ENCODE peak calls at places on chromosomes 6 and 20, in nine cellular contexts. One of them, this sample, is unnamed.

GRCh38 chr6:104396077-104396476 is 463.6 kb downstream of the HACE1 start:
- DNase-seq in lung: no peak
- DNase-seq in CD4-positive, alpha-beta T cell: no peak
- DNase-seq in germinal center: no peak
- DNase-seq in GM20000: no peak
- DNase-seq in GM12891: no peak
- DNase-seq in EL: no peak
- DNase-seq in NAMALWA: peak
- DNase-seq in SK-N-MC: no peak
- DNase-seq in this sample: no peak

GRCh38 chr6:169955796-169956493 is 204.5 kb downstream of the ERMARD start:
- DNase-seq in lung: no peak
- DNase-seq in CD4-positive, alpha-beta T cell: no peak
- DNase-seq in germinal center: no peak
- DNase-seq in GM20000: no peak
- DNase-seq in GM12891: no peak
- DNase-seq in EL: no peak
- DNase-seq in NAMALWA: no peak
- DNase-seq in SK-N-MC: no peak
- DNase-seq in this sample: no peak

GRCh38 chr20:21027569-21027968 is 78.6 kb downstream of the LINC00237 start:
- DNase-seq in lung: no peak
- DNase-seq in CD4-positive, alpha-beta T cell: no peak
- DNase-seq in germinal center: no peak
- DNase-seq in GM20000: no peak
- DNase-seq in GM12891: no peak
- DNase-seq in EL: peak
- DNase-seq in NAMALWA: peak
- DNase-seq in SK-N-MC: no peak
- DNase-seq in this sample: peak

GRCh38 chr6:113664909-113665308 is 192.2 kb upstream of the MARCKS start:
- DNase-seq in lung: no peak
- DNase-seq in CD4-positive, alpha-beta T cell: no peak
- DNase-seq in germinal center: no peak
- DNase-seq in GM20000: no peak
- DNase-seq in GM12891: no peak
- DNase-seq in EL: no peak
- DNase-seq in NAMALWA: no peak
- DNase-seq in SK-N-MC: no peak
- DNase-seq in this sample: no peak

GRCh38 chr6:116101298-116101718 is 655 bp downstream of the NT5DC1 start:
- DNase-seq in lung: peak
- DNase-seq in CD4-positive, alpha-beta T cell: no peak
- DNase-seq in germinal center: no peak
- DNase-seq in GM20000: no peak
- DNase-seq in GM12891: no peak
- DNase-seq in EL: no peak
- DNase-seq in NAMALWA: no peak
- DNase-seq in SK-N-MC: no peak
- DNase-seq in this sample: no peak

GRCh38 chr20:1376007-1376406 is 16.8 kb downstream of the FKBP1A start:
- DNase-seq in lung: no peak
- DNase-seq in CD4-positive, alpha-beta T cell: no peak
- DNase-seq in germinal center: no peak
- DNase-seq in GM20000: no peak
- DNase-seq in GM12891: no peak
- DNase-seq in EL: no peak
- DNase-seq in NAMALWA: no peak
- DNase-seq in SK-N-MC: no peak
- DNase-seq in this sample: no peak

GRCh38 chr6:138970856-138971425 is 17.1 kb downstream of the REPS1 start:
- DNase-seq in lung: no peak
- DNase-seq in CD4-positive, alpha-beta T cell: no peak
- DNase-seq in germinal center: no peak
- DNase-seq in GM20000: no peak
- DNase-seq in GM12891: no peak
- DNase-seq in EL: peak
- DNase-seq in NAMALWA: no peak
- DNase-seq in SK-N-MC: no peak
- DNase-seq in this sample: peak

GRCh38 chr6:155248021-155249001 is 15.5 kb upstream of the CLDN20 start:
- DNase-seq in lung: peak
- DNase-seq in CD4-positive, alpha-beta T cell: no peak
- DNase-seq in germinal center: peak
- DNase-seq in GM20000: peak
- DNase-seq in GM12891: peak
- DNase-seq in EL: peak
- DNase-seq in NAMALWA: peak
- DNase-seq in SK-N-MC: no peak
- DNase-seq in this sample: peak

GRCh38 chr6:81086931-81087330 is 665.5 kb downstream of the TENT5A start:
- DNase-seq in lung: no peak
- DNase-seq in CD4-positive, alpha-beta T cell: no peak
- DNase-seq in germinal center: no peak
- DNase-seq in GM20000: no peak
- DNase-seq in GM12891: no peak
- DNase-seq in EL: no peak
- DNase-seq in NAMALWA: no peak
- DNase-seq in SK-N-MC: no peak
- DNase-seq in this sample: no peak

GRCh38 chr20:24379116-24379927 is 90.1 kb upstream of the SYNDIG1 start:
- DNase-seq in lung: peak
- DNase-seq in CD4-positive, alpha-beta T cell: no peak
- DNase-seq in germinal center: no peak
- DNase-seq in GM20000: no peak
- DNase-seq in GM12891: no peak
- DNase-seq in EL: peak
- DNase-seq in NAMALWA: no peak
- DNase-seq in SK-N-MC: no peak
- DNase-seq in this sample: peak

GRCh38 chr6:169230923-169231789 is 22.5 kb downstream of the THBS2 start:
- DNase-seq in lung: no peak
- DNase-seq in CD4-positive, alpha-beta T cell: no peak
- DNase-seq in germinal center: no peak
- DNase-seq in GM20000: no peak
- DNase-seq in GM12891: no peak
- DNase-seq in EL: no peak
- DNase-seq in NAMALWA: no peak
- DNase-seq in SK-N-MC: no peak
- DNase-seq in this sample: no peak

GRCh38 chr6:112007254-112007653 is 46.6 kb upstream of the CCN6 start:
- DNase-seq in lung: no peak
- DNase-seq in CD4-positive, alpha-beta T cell: no peak
- DNase-seq in germinal center: no peak
- DNase-seq in GM20000: no peak
- DNase-seq in GM12891: no peak
- DNase-seq in EL: no peak
- DNase-seq in NAMALWA: no peak
- DNase-seq in SK-N-MC: no peak
- DNase-seq in this sample: no peak

GRCh38 chr6:138105446-138105845 is 1.8 kb downstream of the PERP start:
- DNase-seq in lung: no peak
- DNase-seq in CD4-positive, alpha-beta T cell: no peak
- DNase-seq in germinal center: no peak
- DNase-seq in GM20000: no peak
- DNase-seq in GM12891: no peak
- DNase-seq in EL: no peak
- DNase-seq in NAMALWA: no peak
- DNase-seq in SK-N-MC: no peak
- DNase-seq in this sample: peak